ENCODE peak calls at places on chromosomes 7 and 10, in ten cellular contexts. F, T, I, L, K, M, U, W, J and S are unnamed samples.

GRCh38 chr7:39952378-39952777 is 2.3 kb downstream of the CDK13 start:
- DNase-seq in K (no peak), U (no peak), W (no peak), F (no peak), M (no peak), J (no peak), I (no peak), T (no peak), L (no peak), S (no peak)

GRCh38 chr10:116272497-116273221 is at the start of gene GFRA1:
- DNase-seq in M (no peak), T (no peak), I (peak; percentile 58), W (peak; percentile 75), F (no peak), L (peak; percentile 79), U (no peak), J (no peak), K (no peak), S (no peak)

GRCh38 chr10:101291254-101292193 is 62.3 kb upstream of the LBX1 start:
- DNase-seq in F (peak; percentile 62), U (peak; percentile 67), K (peak; percentile 36), T (peak; percentile 40), J (no peak), L (peak; percentile 94), W (no peak), M (no peak), I (no peak), S (peak; percentile 85)

GRCh38 chr7:152751449-152752141 is 8.0 kb upstream of the ACTR3B start:
- DNase-seq in L (no peak), I (no peak), W (no peak), U (no peak), F (no peak), K (no peak), T (no peak), J (no peak), M (no peak), S (no peak)

GRCh38 chr10:47340613-47341170 is 7.5 kb upstream of the RBP3 start:
- DNase-seq in K (peak; percentile 82), I (peak; percentile 68), J (peak; percentile 48), M (no peak), U (peak; percentile 83), L (peak; percentile 83), W (peak; percentile 69), T (peak; percentile 68), F (peak; percentile 66), S (peak; percentile 83)

GRCh38 chr10:128000660-128001059 is 93.8 kb downstream of the PTPRE start:
- DNase-seq in J (no peak), K (no peak), I (no peak), T (no peak), F (no peak), M (no peak), W (no peak), L (no peak), U (no peak), S (no peak)

GRCh38 chr7:44767912-44768662 is 19.4 kb downstream of the ZMIZ2 start:
- DNase-seq in U (peak; percentile 77), W (peak; percentile 75), I (no peak), K (peak; percentile 85), J (no peak), L (peak; percentile 51), T (peak; percentile 55), F (peak; percentile 72), M (no peak), S (peak; percentile 87)

GRCh38 chr7:147245274-147245673 is 1128.7 kb downstream of the CNTNAP2 start:
- DNase-seq in I (no peak), W (no peak), F (peak; percentile 12), T (peak; percentile 45), J (no peak), L (peak; percentile 39), K (peak; percentile 12), M (no peak), U (peak; percentile 56), S (no peak)

GRCh38 chr7:4212376-4212775 is 469.7 kb upstream of the FOXK1 start:
- DNase-seq in L (no peak), F (no peak), W (no peak), I (no peak), J (no peak), T (no peak), U (no peak), K (no peak), M (no peak), S (peak; percentile 48)

GRCh38 chr10:126302831-126303230 is 85.4 kb downstream of the ADAM12 start:
- DNase-seq in M (peak; percentile 19), U (no peak), T (no peak), J (no peak), I (no peak), F (no peak), W (no peak), L (no peak), K (no peak), S (no peak)

GRCh38 chr7:82005056-82005455 is 235.2 kb upstream of the HGF start:
- DNase-seq in U (no peak), J (no peak), M (no peak), K (no peak), F (no peak), W (no peak), I (no peak), T (no peak), L (no peak), S (no peak)

GRCh38 chr7:1015196-1015595 is 29.1 kb upstream of the GPR146 start:
- DNase-seq in F (no peak), T (no peak), I (no peak), L (no peak), W (no peak), M (no peak), J (no peak), U (no peak), K (no peak), S (no peak)

DNA sequence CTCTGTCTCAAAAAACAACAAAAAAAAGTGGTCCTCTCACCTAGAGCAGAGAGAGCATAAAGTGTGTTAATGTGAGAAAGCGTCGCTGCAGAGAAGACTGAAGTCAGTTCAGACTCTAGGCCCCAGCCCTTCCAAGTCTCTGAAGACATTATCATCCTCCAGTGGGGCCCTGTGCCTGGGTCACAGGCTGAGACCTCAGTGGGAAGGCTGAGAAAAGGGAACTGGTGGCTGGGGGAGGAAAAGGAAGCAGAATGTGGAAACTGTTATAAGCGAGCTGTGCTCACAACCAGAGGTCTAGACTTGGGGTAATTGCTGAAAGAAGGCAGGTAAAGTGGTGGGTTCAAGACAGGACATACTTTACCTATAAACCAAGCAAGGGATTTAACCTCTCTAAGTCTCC is 4.9 kb upstream of the RRP12 start:
- DNase-seq in W (no peak), J (no peak), T (no peak), U (peak; percentile 43), L (no peak), M (no peak), I (no peak), F (no peak), K (no peak), S (peak; percentile 84)
- TF ChIP-seq POLR2AphosphoS5 in W (no peak), J (no peak), T (no peak), U (no peak), L (no peak), M (no peak), I (no peak), F (no peak), K (no peak), S (no peak)

GRCh38 chr10:73909716-73910115 is 1.2 kb upstream of the PLAU start:
- DNase-seq in T (no peak), W (no peak), L (no peak), J (no peak), I (no peak), M (no peak), F (no peak), U (no peak), K (no peak), S (no peak)

GRCh38 chr10:73910764-73911552 is at the start of gene PLAU:
- DNase-seq in M (no peak), W (peak; percentile 76), I (no peak), T (peak; percentile 44), K (peak; percentile 44), L (peak; percentile 86), U (peak; percentile 67), J (no peak), F (peak; percentile 65), S (peak; percentile 92)

GRCh38 chr10:73910401-73910763 is 550 bp upstream of the PLAU start:
- DNase-seq in W (no peak), J (no peak), M (no peak), F (no peak), K (no peak), U (peak; percentile 64), T (no peak), I (no peak), L (peak; percentile 56), S (no peak)

GRCh38 chr10:73907841-73908517 is 3.0 kb upstream of the PLAU start:
- DNase-seq in L (no peak), F (no peak), J (no peak), I (no peak), M (no peak), K (peak; percentile 22), U (peak; percentile 45), W (peak; percentile 80), T (no peak), S (no peak)

DNA sequence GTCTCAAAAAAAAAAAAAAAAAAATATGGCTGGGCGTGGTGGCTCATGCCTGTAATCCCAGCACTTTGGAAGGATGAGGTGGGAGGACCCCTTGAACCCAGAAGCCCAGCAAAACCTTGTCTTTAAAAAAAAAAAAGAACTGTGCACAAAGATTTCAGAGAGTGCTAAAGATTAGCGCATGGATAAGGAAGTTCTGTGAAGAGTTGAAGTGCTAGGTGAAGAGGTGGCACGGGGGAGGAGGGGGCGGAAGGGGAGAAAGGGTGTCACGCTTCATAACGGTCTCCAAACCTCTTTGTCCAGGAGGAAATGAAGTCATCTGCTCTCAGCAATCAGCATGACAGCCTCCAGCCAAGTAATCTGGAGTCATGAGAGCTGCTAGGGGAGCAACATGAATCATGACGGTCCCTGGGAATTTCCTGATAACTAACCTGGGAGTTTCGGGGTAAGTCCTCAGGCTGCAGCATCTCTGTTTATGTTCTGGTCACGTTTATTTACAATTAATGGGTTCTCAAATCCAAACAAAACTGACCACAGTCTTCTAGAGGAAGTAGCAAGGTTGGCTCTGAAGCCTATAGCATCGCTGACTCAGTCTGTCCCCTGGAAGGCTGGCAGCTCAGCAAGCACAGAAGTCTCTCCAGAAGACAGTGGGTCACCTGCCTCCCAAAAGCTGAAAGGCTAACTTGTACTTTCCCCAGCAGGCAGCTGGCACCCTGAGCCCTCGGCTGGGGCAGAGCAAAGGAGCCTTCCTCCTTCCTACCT is 1.9 kb upstream of the PLAU start:
- DNase-seq in L (no peak), W (no peak), T (no peak), F (no peak), I (no peak), U (peak; percentile 91), M (no peak), K (peak; percentile 28), J (no peak), S (no peak)
- TF ChIP-seq POLR2AphosphoS5 in L (peak; percentile 53), W (no peak), T (peak; percentile 42), F (no peak), I (no peak), U (no peak), M (no peak), K (no peak), J (peak; percentile 66), S (no peak)

GRCh38 chr7:48035301-48035966 is at the start of gene C7orf57:
- DNase-seq in M (peak; percentile 95), T (peak; percentile 85), W (peak; percentile 90), I (peak; percentile 77), K (peak; percentile 91), L (peak; percentile 99), F (peak; percentile 87), U (no peak), J (peak; percentile 26), S (peak; percentile 95)
- TF ChIP-seq POLR2AphosphoS5 in M (no peak), T (peak; percentile 31), W (no peak), I (no peak), K (no peak), L (no peak), F (no peak), U (no peak), J (no peak), S (peak; percentile 51)

GRCh38 chr10:48526371-48526821 is 78.5 kb downstream of the ARHGAP22 start:
- DNase-seq in I (no peak), W (no peak), J (no peak), M (no peak), T (peak; percentile 8), L (no peak), U (no peak), F (no peak), K (no peak), S (no peak)
- TF ChIP-seq POLR2AphosphoS5 in I (no peak), W (no peak), J (no peak), M (no peak), T (peak; percentile 37), L (peak; percentile 47), U (no peak), F (no peak), K (no peak), S (no peak)